ENCODE peak calls at places on chromosome 16, in five cellular contexts. P is neural progenitor cell, A is brain microvascular endothelial cell, S is AG04450, X is heart left ventricle. V is an unnamed sample.

GRCh38 chr16:84109598-84110325 is 7.0 kb downstream of the MBTPS1 start:
- DNase-seq in P (no peak), A (no peak), S (no peak), X (no peak), V (peak; percentile 24)

GRCh38 chr16:89155184-89155679 is 16.3 kb upstream of the CDH15 start:
- DNase-seq in P (no peak), A (peak; percentile 54), S (peak; percentile 47), X (peak; percentile 63), V (no peak)

GRCh38 chr16:63933841-63934240 is 1188.0 kb downstream of the CDH11 start:
- DNase-seq in P (no peak), A (no peak), S (no peak), X (no peak), V (no peak)

GRCh38 chr16:90008708-90009145 is 10.5 kb downstream of the DBNDD1 start:
- DNase-seq in P (no peak), A (no peak), S (no peak), X (no peak), V (no peak)

GRCh38 chr16:57253410-57253927 is 8.4 kb downstream of the ARL2BP start:
- DNase-seq in P (no peak), A (no peak), S (no peak), X (no peak), V (no peak)

GRCh38 chr16:78584991-78585390 is 485.5 kb downstream of the WWOX start:
- DNase-seq in P (no peak), A (no peak), S (no peak), X (no peak), V (no peak)

GRCh38 chr16:89324056-89325010 is 106.8 kb downstream of the ZNF778 start:
- DNase-seq in P (no peak), A (peak; percentile 85), S (no peak), X (no peak), V (no peak)

GRCh38 chr16:69495821-69496220 is 69.9 kb upstream of the NFAT5 start:
- DNase-seq in P (no peak), A (no peak), S (no peak), X (peak; percentile 36), V (no peak)

GRCh38 chr16:55333690-55334089 is 9.7 kb downstream of the IRX6 start:
- DNase-seq in P (no peak), A (no peak), S (no peak), X (no peak), V (no peak)

GRCh38 chr16:87710887-87711286 is 54.9 kb downstream of the KLHDC4 start:
- DNase-seq in P (no peak), A (no peak), S (no peak), X (no peak), V (no peak)

GRCh38 chr16:2213817-2214720 is 571 bp downstream of the PGP start:
- DNase-seq in P (peak; percentile 51), A (no peak), S (no peak), X (no peak), V (no peak)

GRCh38 chr16:56912746-56913703 is 18.9 kb upstream of the HERPUD1 start:
- DNase-seq in P (no peak), A (peak; percentile 45), S (no peak), X (no peak), V (peak; percentile 39)

GRCh38 chr16:7148606-7149005 is 184.0 kb upstream of the RBFOX1 start:
- DNase-seq in P (peak; percentile 12), A (no peak), S (no peak), X (no peak), V (no peak)

GRCh38 chr16:89507219-89507833 is 877 bp upstream of the SPG7 start:
- DNase-seq in P (no peak), A (no peak), S (no peak), X (no peak), V (no peak)

GRCh38 chr16:78045865-78046581 is 23.7 kb downstream of the CLEC3A start:
- DNase-seq in P (peak; percentile 96), A (peak; percentile 55), S (peak; percentile 4), X (peak; percentile 57), V (no peak)

DNA sequence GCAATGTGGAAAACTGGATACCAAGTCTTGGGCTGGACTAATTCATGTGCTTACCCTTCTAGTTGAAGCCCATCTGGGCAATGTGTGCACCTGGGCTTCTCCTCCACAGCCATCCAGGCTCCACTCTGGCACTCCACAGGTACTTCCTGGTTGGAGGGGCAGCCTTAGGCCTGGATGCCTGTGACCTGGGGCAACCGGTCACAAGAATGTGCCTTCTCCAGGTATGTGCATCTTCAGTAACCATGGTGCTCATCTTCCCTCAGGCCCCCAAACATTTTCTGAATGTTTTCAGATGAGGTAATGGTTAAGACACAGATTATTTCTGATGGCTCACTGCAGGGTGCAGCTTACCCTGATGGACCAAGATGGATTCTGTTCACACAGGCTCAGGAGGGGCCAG is 11.1 kb downstream of the C16orf86 start:
- DNase-seq in P (no peak), A (no peak), S (no peak), X (no peak), V (no peak)
- H3K27ac ChIP-seq in P (no peak overlapping the region), A (no peak overlapping the region), S (peak overlapping the region; percentile 11), X (no peak overlapping the region), V (peak overlapping the region; percentile 61)

GRCh38 chr16:1047801-1048200 is 24.7 kb upstream of the SSTR5 start:
- DNase-seq in P (no peak), A (no peak), S (no peak), X (no peak), V (no peak)
- H3K27ac ChIP-seq in P (no peak overlapping the region), A (no peak overlapping the region), S (no peak overlapping the region), X (no peak overlapping the region), V (no peak overlapping the region)

DNA sequence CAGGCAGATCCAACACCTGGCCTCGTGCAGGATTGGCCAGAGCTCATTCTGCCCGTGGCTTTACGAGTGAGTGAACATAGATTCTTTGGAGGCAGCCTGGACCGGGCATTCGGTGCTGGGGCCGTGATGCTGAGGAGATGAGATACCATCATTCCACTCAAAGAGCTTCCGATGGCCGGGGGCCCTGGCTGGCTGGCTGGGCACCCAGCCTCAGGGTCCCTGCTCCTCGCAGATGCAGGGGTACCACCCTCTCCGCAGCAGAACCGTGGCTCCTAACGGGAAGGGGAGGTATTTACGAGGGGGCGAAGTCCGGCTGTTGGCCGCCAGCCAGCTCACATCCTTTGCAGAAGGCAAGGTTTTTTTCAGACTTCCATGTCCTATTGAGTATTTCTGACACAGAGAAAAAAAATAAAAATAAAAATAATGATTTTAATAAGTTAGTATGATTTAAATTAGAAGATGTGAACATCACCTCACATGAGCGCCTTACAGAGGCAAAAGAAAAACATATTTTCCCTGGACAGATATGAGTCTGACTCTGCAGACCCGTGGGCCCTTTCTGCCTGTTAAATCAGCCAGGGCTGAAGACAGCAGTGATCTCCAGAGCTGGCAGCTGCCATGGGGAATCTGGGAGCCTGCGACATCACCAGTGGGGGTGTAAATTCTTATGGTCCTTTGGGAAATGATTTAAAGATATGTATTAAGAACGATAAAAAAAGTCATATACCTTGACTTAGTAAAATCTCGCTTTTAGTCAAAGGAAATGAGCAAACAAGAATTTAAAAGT is 65.9 kb upstream of the FOXF1 start:
- DNase-seq in P (no peak), A (no peak), S (no peak), X (no peak), V (no peak)
- H3K27ac ChIP-seq in P (no peak overlapping the region), A (no peak overlapping the region), S (no peak overlapping the region), X (no peak overlapping the region), V (no peak overlapping the region)

DNA sequence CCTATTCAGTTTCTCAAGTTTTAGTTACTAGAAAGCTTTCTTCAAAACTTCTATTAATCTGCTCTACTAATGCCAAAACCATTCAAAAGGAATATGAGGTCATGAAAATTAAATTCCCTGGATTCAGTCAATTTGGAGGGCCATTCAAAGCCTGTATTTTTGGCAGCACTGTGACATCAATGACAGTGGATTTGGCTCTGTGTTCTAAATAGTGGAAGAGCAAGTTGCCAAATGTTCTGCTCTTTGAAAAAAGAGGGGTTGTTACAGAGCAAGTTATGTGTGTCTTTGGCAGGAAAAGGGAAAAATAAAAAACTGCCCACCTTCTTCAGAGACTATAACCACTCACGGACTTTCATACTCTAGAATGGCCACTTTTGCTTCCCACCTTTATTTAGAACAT is 3.2 kb upstream of the C16orf46 start:
- DNase-seq in P (no peak), A (no peak), S (no peak), X (no peak), V (no peak)
- H3K27ac ChIP-seq in P (no peak overlapping the region), A (no peak overlapping the region), S (no peak overlapping the region), X (no peak overlapping the region), V (no peak overlapping the region)

DNA sequence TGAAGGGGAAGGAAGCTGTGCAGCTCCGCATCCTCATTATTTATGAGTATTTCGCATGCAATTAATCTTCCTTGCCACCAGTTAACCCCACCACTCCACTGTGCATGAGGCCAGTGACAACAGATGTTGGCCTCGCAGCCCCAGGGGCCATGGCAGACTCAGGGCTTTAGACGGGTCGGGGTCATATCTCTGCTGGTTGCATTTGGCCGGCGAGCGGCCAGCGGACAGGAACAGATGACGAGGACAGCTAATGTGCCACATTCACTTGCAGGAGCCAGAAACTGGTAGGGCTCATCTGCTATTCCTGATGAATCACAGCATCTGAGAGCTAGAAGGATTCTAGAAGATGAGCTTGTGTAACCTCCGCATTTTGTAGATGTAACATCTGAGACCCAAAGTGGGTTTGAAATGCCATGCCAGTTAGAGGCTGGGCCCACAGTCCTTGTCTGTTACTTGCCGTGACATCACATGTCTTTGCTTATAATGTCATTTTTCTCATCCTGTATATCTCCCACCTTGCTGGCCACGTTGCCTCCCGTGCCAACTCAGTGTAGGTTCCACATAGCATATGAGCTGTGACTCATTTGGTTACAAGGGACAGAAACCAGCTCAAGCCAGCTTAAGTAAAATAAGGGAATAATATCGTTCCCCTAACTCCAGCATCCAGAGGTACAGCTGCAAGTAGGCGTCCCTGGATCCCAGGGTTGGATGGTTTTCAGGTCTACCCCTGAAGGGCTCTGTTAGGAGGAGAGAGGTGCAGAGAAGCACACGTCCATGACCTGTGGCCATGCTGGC is 137.2 kb downstream of the SNX29 start:
- DNase-seq in P (no peak), A (no peak), S (no peak), X (no peak), V (no peak)
- H3K27ac ChIP-seq in P (no peak overlapping the region), A (no peak overlapping the region), S (no peak overlapping the region), X (no peak overlapping the region), V (no peak overlapping the region)

DNA sequence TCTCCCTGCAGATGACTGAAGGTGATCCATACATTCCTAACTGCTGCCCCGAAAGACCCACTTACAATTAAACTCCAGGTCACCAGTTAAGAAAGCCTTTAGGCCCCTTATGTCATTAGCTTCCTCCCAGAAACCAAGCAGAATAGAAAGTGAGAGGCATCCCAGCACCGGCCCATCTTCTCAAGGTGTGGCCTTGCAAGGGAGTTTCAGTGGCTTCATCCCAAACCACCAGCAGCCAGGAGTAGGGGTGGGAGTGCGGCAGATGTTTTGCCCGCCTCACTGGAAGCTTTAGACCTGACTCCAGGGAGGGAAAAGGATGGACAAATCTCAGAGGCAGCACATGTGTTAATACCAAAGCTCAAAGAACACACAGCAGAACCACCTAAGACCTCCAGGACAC is 5.1 kb downstream of the ZFHX3 start:
- DNase-seq in P (no peak), A (no peak), S (no peak), X (no peak), V (no peak)
- H3K27ac ChIP-seq in P (no peak overlapping the region), A (no peak overlapping the region), S (no peak overlapping the region), X (no peak overlapping the region), V (no peak overlapping the region)

V was measured in epithelial cell of prostate.